ENCODE peak calls at places on chromosomes 12 and 14, in five cellular contexts. O is uterus; E is heart left ventricle; D is H54; M is stimulated activated CD8-positive, alpha-beta memory T cell treated with anti-CD3 and anti-CD28 coated beads, Interleukin-2, amount 100 ng/mL, for 48 hours. K is an unnamed sample.

GRCh38 chr12:32437095-32437515 is 37.7 kb downstream of the FGD4 start:
- DNase-seq in D (peak; percentile 59), M (no peak), O (no peak), E (no peak), K (no peak)

GRCh38 chr14:58699656-58700055 is 61.9 kb downstream of the DACT1 start:
- DNase-seq in E (no peak), O (no peak), D (no peak), M (no peak), K (no peak)

GRCh38 chr14:96126783-96127271 is 77.8 kb upstream of the BDKRB2 start:
- DNase-seq in M (no peak), E (no peak), D (no peak), O (no peak), K (no peak)

GRCh38 chr12:42213954-42214426 is 24.1 kb downstream of the YAF2 start:
- DNase-seq in M (no peak), O (peak; percentile 38), E (peak; percentile 30), D (no peak), K (no peak)

GRCh38 chr14:100296106-100296651 is 10.1 kb downstream of the SLC25A29 start:
- DNase-seq in M (no peak), E (no peak), O (peak; percentile 13), D (no peak), K (no peak)

GRCh38 chr12:57325395-57325794 is 74.4 kb upstream of the STAC3 start:
- DNase-seq in O (no peak), E (no peak), D (no peak), M (no peak), K (no peak)

GRCh38 chr14:105532735-105533141 is 6.4 kb downstream of the TMEM121 start:
- DNase-seq in D (no peak), M (no peak), E (no peak), O (no peak), K (no peak)

GRCh38 chr12:14191612-14192011 is 173.9 kb upstream of the ATF7IP start:
- DNase-seq in M (no peak), D (no peak), O (no peak), E (no peak), K (no peak)

GRCh38 chr14:98904677-98905076 is 367.3 kb downstream of the BCL11B start:
- DNase-seq in O (no peak), E (no peak), D (no peak), M (no peak), K (no peak)

GRCh38 chr12:53985900-53986685 is 1.1 kb downstream of the HOXC10 start:
- DNase-seq in O (no peak), M (no peak), E (no peak), D (no peak), K (no peak)

GRCh38 chr12:37672655-37673260 is 643.8 kb upstream of the ALG10B start:
- DNase-seq in E (no peak), O (no peak), D (no peak), M (no peak), K (no peak)

GRCh38 chr12:103817791-103818190 is 23.2 kb downstream of the NT5DC3 start:
- DNase-seq in M (no peak), E (no peak), D (no peak), O (no peak), K (no peak)

GRCh38 chr14:22084393-22085281 is 411.0 kb upstream of the OR4E1 start:
- DNase-seq in O (no peak), D (no peak), E (no peak), M (no peak), K (no peak)

GRCh38 chr12:131129839-131130238 is 176.1 kb downstream of the ADGRD1 start:
- DNase-seq in O (no peak), D (peak; percentile 54), E (no peak), M (no peak), K (no peak)

GRCh38 chr12:120012067-120012621 is 23.1 kb downstream of the BICDL1 start:
- DNase-seq in D (peak; percentile 52), M (peak; percentile 42), O (no peak), E (no peak), K (peak; percentile 86)

GRCh38 chr12:92624236-92624635 is 78.6 kb upstream of the PLEKHG7 start:
- DNase-seq in M (no peak), E (no peak), D (peak; percentile 22), O (no peak), K (no peak)

GRCh38 chr14:39218171-39218769 is 15.4 kb upstream of the MIA2 start:
- DNase-seq in M (no peak), D (no peak), O (no peak), E (no peak), K (no peak)

GRCh38 chr12:82383930-82384513 is 25.7 kb downstream of the METTL25 start:
- DNase-seq in E (no peak), O (no peak), M (no peak), D (no peak), K (no peak)

GRCh38 chr12:78829690-78830089 is 34.9 kb upstream of the SYT1 start:
- DNase-seq in M (no peak), E (no peak), D (no peak), O (no peak), K (no peak)